ENCODE peak calls at places on chromosomes 13 and 19, in nine cellular contexts. C is CD4-positive, alpha-beta T cell; H is MCF 10A; W is CD8-positive, alpha-beta T cell; G is cardiac fibroblast; V is neural progenitor cell; B is choroid plexus epithelial cell; R is tibial artery; Z is psoas muscle. U is an unnamed sample.

GRCh38 chr13:73704587-73704986 is 429.6 kb downstream of the KLF12 start:
- DNase-seq in G (no peak), C (no peak), V (peak; percentile 2), R (no peak), B (no peak), Z (no peak), H (no peak), W (no peak), U (no peak)

GRCh38 chr13:24251525-24251924 is 57.9 kb upstream of the C1QTNF9 start:
- DNase-seq in H (no peak), Z (no peak), C (peak; percentile 82), G (no peak), V (no peak), R (no peak), B (no peak), W (peak; percentile 80), U (no peak)

GRCh38 chr19:29526730-29527499 is 1.1 kb downstream of the VSTM2B start:
- DNase-seq in B (no peak), G (no peak), R (no peak), C (no peak), Z (peak; percentile 34), V (peak; percentile 68), H (no peak), W (no peak), U (no peak)

GRCh38 chr19:45766293-45766918 is 2.6 kb downstream of the SIX5 start:
- DNase-seq in C (no peak), G (no peak), B (no peak), Z (no peak), H (no peak), W (no peak), V (no peak), R (peak; percentile 77), U (no peak)

GRCh38 chr13:72204291-72204690 is 337.3 kb upstream of the DACH1 start:
- DNase-seq in W (no peak), B (peak; percentile 53), G (peak; percentile 26), Z (no peak), V (no peak), H (peak; percentile 73), R (no peak), C (no peak), U (no peak)

GRCh38 chr19:46818812-46819211 is 30.4 kb upstream of the SLC1A5 start:
- DNase-seq in G (peak; percentile 49), R (no peak), V (no peak), C (no peak), H (peak; percentile 14), Z (no peak), W (no peak), B (peak; percentile 54), U (no peak)

GRCh38 chr19:45670670-45671453 is 2.8 kb downstream of the GIPR start:
- DNase-seq in B (peak; percentile 86), H (peak; percentile 49), W (peak; percentile 58), Z (peak; percentile 80), G (peak; percentile 74), R (no peak), C (peak; percentile 36), V (peak; percentile 92), U (peak; percentile 99)

GRCh38 chr19:53870485-53870844 is 2.8 kb downstream of the MYADM start:
- DNase-seq in Z (no peak), G (no peak), V (peak; percentile 63), W (no peak), R (no peak), C (no peak), B (no peak), H (no peak), U (no peak)

GRCh38 chr13:48585456-48585840 is 52.6 kb upstream of the RCBTB2 start:
- DNase-seq in W (no peak), H (peak; percentile 64), Z (no peak), R (no peak), G (peak; percentile 41), V (peak; percentile 68), B (peak; percentile 49), C (no peak), U (no peak)

GRCh38 chr19:2578391-2578826 is 102.5 kb downstream of the GADD45B start:
- DNase-seq in B (peak; percentile 64), R (peak; percentile 84), V (peak; percentile 43), W (no peak), C (no peak), Z (peak; percentile 59), H (peak; percentile 61), G (peak; percentile 70), U (no peak)

DNA sequence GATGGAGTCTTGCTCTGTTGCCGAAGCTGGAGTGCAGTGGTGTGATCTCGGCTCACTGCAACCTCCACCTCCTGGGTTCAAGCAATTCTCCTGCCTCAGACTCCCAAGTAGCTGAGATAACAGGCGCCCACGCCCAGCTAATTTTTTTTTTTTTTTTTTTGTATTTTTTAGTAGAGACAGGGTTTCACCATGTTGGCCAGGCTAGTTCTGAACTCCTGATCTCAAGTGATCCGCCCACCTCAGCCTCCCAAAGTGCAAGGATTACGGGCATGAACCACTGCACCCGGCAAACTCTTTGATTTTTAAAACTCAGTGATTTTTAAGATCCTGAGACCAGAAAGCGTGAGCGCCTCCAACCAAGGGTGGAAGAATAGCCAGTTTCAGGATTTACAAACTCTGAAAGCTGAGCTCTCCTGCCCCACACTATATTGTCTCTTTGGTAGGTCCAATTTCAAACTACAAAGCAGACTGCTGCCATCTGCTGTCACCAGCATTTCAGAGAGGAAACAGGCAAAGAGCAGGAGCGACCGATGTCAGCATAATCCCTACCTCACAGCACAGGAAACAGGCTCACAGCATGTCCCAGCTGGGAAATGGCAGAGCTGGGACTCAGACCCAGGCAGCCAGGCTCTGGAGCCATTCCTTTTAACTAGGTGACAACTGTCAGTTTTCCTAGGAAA is 9.2 kb downstream of the NOSIP start:
- DNase-seq in V (peak; percentile 67), H (no peak), Z (no peak), R (no peak), B (no peak), G (no peak), W (no peak), C (peak; percentile 47), U (no peak)
- TF ChIP-seq CTCF in V (peak; percentile 28), H (no peak), Z (peak; percentile 29), R (no peak), B (no peak), G (no peak), W (no peak), C (peak; percentile 57), U (peak; percentile 43)

GRCh38 chr13:114229486-114229885 is 5.2 kb upstream of the CDC16 start:
- DNase-seq in V (peak; percentile 10), B (no peak), W (no peak), Z (no peak), H (no peak), R (no peak), G (no peak), C (no peak), U (no peak)
- TF ChIP-seq CTCF in V (no peak), B (no peak), W (no peak), Z (no peak), H (no peak), R (no peak), G (no peak), C (no peak), U (no peak)

GRCh38 chr13:30892966-30893365 is 13.1 kb upstream of the MEDAG start:
- DNase-seq in B (peak; percentile 85), G (peak; percentile 74), Z (peak; percentile 85), W (no peak), C (no peak), H (peak; percentile 26), R (peak; percentile 84), V (peak; percentile 74), U (no peak)
- TF ChIP-seq CTCF in B (peak; percentile 85), G (peak; percentile 87), Z (peak; percentile 8), W (no peak), C (no peak), H (peak; percentile 26), R (no peak), V (peak; percentile 80), U (no peak)

GRCh38 chr19:18387395-18387794 is 1.4 kb downstream of the GDF15 start:
- DNase-seq in H (no peak), C (no peak), Z (no peak), W (no peak), R (no peak), B (no peak), G (no peak), V (no peak), U (no peak)
- TF ChIP-seq CTCF in H (no peak), C (no peak), Z (no peak), W (no peak), R (no peak), B (no peak), G (no peak), V (no peak), U (no peak)

GRCh38 chr19:335072-335471 is 9.5 kb downstream of the MIER2 start:
- DNase-seq in R (no peak), C (no peak), H (no peak), G (no peak), V (no peak), Z (no peak), B (no peak), W (no peak), U (no peak)
- TF ChIP-seq CTCF in R (no peak), C (no peak), H (no peak), G (no peak), V (no peak), Z (no peak), B (no peak), W (no peak), U (no peak)

DNA sequence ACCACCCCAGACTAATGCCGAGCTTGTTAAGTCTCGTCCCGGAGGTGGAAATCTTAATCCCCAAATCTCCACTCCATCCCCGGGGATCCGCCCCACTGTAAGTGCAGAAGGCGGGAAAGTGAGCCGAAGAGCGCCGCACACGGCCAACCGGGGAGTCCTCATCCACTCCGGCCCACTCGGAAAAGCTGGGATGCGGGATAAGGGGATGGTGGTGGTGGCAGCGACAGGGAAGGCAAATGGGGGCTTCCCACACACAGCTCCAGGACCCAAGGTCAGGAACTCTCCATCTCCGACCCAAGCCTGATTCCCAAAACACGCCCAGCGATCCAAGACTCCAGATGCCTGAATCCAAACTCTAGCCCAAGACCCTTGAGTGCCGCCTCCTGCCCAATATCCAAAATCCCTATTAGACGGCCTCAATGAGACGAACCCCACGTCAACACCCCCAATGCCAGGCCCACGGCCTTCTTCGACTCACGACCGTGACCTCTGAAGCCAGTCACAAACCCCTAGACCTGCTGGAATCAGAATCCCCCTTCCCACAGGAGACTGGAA is 481 bp downstream of the FBL start:
- DNase-seq in C (no peak), G (peak; percentile 37), B (peak; percentile 23), W (no peak), V (peak; percentile 61), Z (no peak), R (no peak), H (peak; percentile 34), U (no peak)
- TF ChIP-seq CTCF in C (no peak), G (peak; percentile 23), B (peak; percentile 42), W (no peak), V (no peak), Z (no peak), R (no peak), H (no peak), U (no peak)

GRCh38 chr19:15556634-15557181 is 48.4 kb downstream of the CYP4F22 start:
- DNase-seq in R (no peak), H (no peak), Z (no peak), C (no peak), V (no peak), B (no peak), W (peak; percentile 6), G (no peak), U (no peak)
- TF ChIP-seq CTCF in R (no peak), H (no peak), Z (no peak), C (no peak), V (no peak), B (no peak), W (no peak), G (no peak), U (no peak)

DNA sequence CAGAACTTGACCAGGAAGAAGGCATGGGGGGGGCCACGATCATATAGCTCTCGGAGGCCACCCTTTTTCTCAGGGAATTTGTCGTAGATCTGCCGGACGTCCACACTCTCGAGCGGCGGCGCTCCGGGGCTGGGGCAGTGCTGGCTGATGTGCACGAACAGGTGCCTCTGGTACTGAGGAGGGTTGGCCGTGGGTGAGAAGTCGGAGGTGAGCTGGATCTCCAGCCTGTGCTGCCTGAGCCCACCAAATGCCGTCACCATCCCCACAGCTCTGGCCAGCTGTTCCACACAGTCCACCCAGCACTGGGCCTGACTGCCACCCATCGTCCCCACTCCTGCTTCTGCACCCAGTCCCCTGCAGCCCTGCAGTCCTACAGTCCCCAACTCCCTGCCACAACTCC is 12.0 kb downstream of the CD37 start:
- DNase-seq in V (no peak), B (no peak), G (no peak), Z (no peak), H (no peak), R (no peak), W (no peak), C (no peak), U (no peak)
- TF ChIP-seq CTCF in V (no peak), B (no peak), G (no peak), Z (no peak), H (no peak), R (no peak), W (no peak), C (no peak), U (no peak)